ENCODE peak calls at places on chromosomes 2 and 18, in five cellular contexts. S is kidney, W is pancreas, J is Peyer's patch, Z is HCT116. P is an unnamed sample.
A peak's percentile ranks its signal among the peaks of the same experiment; 100 is the strongest.

GRCh38 chr2:54632733-54633692 is 90.4 kb upstream of the EML6 start:
- DNase-seq in S (peak; percentile 72), W (no peak), J (no peak), Z (no peak), P (no peak)

GRCh38 chr2:10833021-10833420 is 20.4 kb upstream of the PDIA6 start:
- DNase-seq in S (peak; percentile 76), W (no peak), J (no peak), Z (no peak), P (no peak)

GRCh38 chr2:43766006-43766405 is 7.8 kb upstream of the DYNC2LI1 start:
- DNase-seq in S (no peak), W (no peak), J (no peak), Z (no peak), P (no peak)

GRCh38 chr18:2111456-2111855 is 459.8 kb downstream of the METTL4 start:
- DNase-seq in S (no peak), W (no peak), J (no peak), Z (no peak), P (no peak)

GRCh38 chr18:74515620-74516231 is 18.6 kb upstream of the CNDP1 start:
- DNase-seq in S (peak; percentile 62), W (no peak), J (peak; percentile 47), Z (no peak), P (no peak)

GRCh38 chr2:120134263-120134662 is 88.9 kb downstream of the TMEM185B start:
- DNase-seq in S (no peak), W (no peak), J (no peak), Z (peak; percentile 37), P (no peak)

GRCh38 chr18:54338230-54338629 is 19.4 kb downstream of the STARD6 start:
- DNase-seq in S (no peak), W (no peak), J (no peak), Z (no peak), P (no peak)

GRCh38 chr2:35428548-35428947 is 927.0 kb upstream of the CRIM1 start:
- DNase-seq in S (no peak), W (peak; percentile 18), J (no peak), Z (no peak), P (no peak)

GRCh38 chr2:121005512-121005911 is 269.8 kb downstream of the GLI2 start:
- DNase-seq in S (no peak), W (no peak), J (no peak), Z (no peak), P (no peak)

GRCh38 chr2:128874608-128875007 is 555.9 kb upstream of the HS6ST1 start:
- DNase-seq in S (no peak), W (no peak), J (no peak), Z (no peak), P (no peak)

GRCh38 chr18:63823516-63824219 is 48.5 kb downstream of the SERPINB7 start:
- DNase-seq in S (no peak), W (peak; percentile 26), J (peak; percentile 56), Z (peak; percentile 23), P (no peak)

GRCh38 chr2:2520396-2520795 is 189.3 kb upstream of the MYT1L start:
- DNase-seq in S (peak; percentile 39), W (no peak), J (no peak), Z (no peak), P (no peak)

GRCh38 chr2:86185517-86186212 is 9.6 kb downstream of the IMMT start:
- DNase-seq in S (no peak), W (no peak), J (no peak), Z (no peak), P (peak; percentile 14)

GRCh38 chr2:158774663-158775062 is 20.5 kb upstream of the DAPL1 start:
- DNase-seq in S (no peak), W (no peak), J (no peak), Z (no peak), P (no peak)

GRCh38 chr2:208250401-208250800 is 4.5 kb downstream of the IDH1 start:
- DNase-seq in S (no peak), W (no peak), J (no peak), Z (no peak), P (no peak)

GRCh38 chr2:65071499-65072180 is 15.4 kb downstream of the CEP68 start:
- DNase-seq in S (no peak), W (no peak), J (no peak), Z (no peak), P (no peak)

GRCh38 chr2:33153008-33153407 is 206.3 kb downstream of the LTBP1 start:
- DNase-seq in S (no peak), W (no peak), J (no peak), Z (no peak), P (no peak)

GRCh38 chr2:151841025-151841424 is 12.8 kb upstream of the ARL5A start:
- DNase-seq in S (no peak), W (no peak), J (no peak), Z (no peak), P (no peak)

GRCh38 chr2:2826621-2827020 is 495.5 kb upstream of the MYT1L start:
- DNase-seq in S (no peak), W (no peak), J (peak; percentile 8), Z (no peak), P (no peak)

GRCh38 chr18:3468066-3468705 is 18.2 kb downstream of the TGIF1 start:
- DNase-seq in S (no peak), W (no peak), J (no peak), Z (no peak), P (no peak)

GRCh38 chr18:50788284-50788683 is 31.5 kb downstream of the MRO start:
- DNase-seq in S (no peak), W (no peak), J (no peak), Z (no peak), P (no peak)

GRCh38 chr2:63993871-63994270 is 25.4 kb downstream of the VPS54 start:
- DNase-seq in S (no peak), W (no peak), J (no peak), Z (no peak), P (no peak)

GRCh38 chr2:179562330-179562885 is 297.8 kb upstream of the SESTD1 start:
- DNase-seq in S (no peak), W (no peak), J (no peak), Z (no peak), P (no peak)

GRCh38 chr2:241110089-241110606 is 8.1 kb upstream of the MTERF4 start:
- DNase-seq in S (no peak), W (no peak), J (no peak), Z (no peak), P (no peak)

GRCh38 chr2:121634354-121635307 is 14.6 kb downstream of the CLASP1 start:
- DNase-seq in S (no peak), W (no peak), J (no peak), Z (peak; percentile 24), P (no peak)

GRCh38 chr2:223056656-223057418 is 4.8 kb downstream of the KCNE4 start:
- DNase-seq in S (no peak), W (no peak), J (no peak), Z (no peak), P (no peak)

GRCh38 chr2:158580760-158581159 is 124.0 kb downstream of the PKP4 start:
- DNase-seq in S (peak; percentile 41), W (no peak), J (no peak), Z (no peak), P (no peak)

GRCh38 chr2:29212009-29212408 is 96.8 kb downstream of the CLIP4 start:
- DNase-seq in S (no peak), W (no peak), J (no peak), Z (no peak), P (no peak)

GRCh38 chr2:85804026-85804425 is 50.2 kb downstream of the ATOH8 start:
- DNase-seq in S (peak; percentile 32), W (no peak), J (no peak), Z (no peak), P (no peak)

GRCh38 chr2:47530105-47530504 is 127.1 kb downstream of the MSH2 start:
- DNase-seq in S (no peak), W (no peak), J (no peak), Z (no peak), P (no peak)

GRCh38 chr2:200812122-200813022 is 662 bp downstream of the BZW1 start:
- DNase-seq in S (peak; percentile 94), W (peak; percentile 73), J (peak; percentile 88), Z (peak; percentile 15), P (peak; percentile 79)

GRCh38 chr2:200814917-200815316 is 3.2 kb downstream of the BZW1 start:
- DNase-seq in S (no peak), W (no peak), J (no peak), Z (no peak), P (no peak)

GRCh38 chr2:200810967-200811335 is 759 bp upstream of the BZW1 start:
- DNase-seq in S (no peak), W (no peak), J (no peak), Z (no peak), P (no peak)

GRCh38 chr2:200811336-200812121 is at the start of gene BZW1:
- DNase-seq in S (peak; percentile 99), W (peak; percentile 98), J (peak; percentile 98), Z (peak; percentile 92), P (peak; percentile 99)

DNA sequence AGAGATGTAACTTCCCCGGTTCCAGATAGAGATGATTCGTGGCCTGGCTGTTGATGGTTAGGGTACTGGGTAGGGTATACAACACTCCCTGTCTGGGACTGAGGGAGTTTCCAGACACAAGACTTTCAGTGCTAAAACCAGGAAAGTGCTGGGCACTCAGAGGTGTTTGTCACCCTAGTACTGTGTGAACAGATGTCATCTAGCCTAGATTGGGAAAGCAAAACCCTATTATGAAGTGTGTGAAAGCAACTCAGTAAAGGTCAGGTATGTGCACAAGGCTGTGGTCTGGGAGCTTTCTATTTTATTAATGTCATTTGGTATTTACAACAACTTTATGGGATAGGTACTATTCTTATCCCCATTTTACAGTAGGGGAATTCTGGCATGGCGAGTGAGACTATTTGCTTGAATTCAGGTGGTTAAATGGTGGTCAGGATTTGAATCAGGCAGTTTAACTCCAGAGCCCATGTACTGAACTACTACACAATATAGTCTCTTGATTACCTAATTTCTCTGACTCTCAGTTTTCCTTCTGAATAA is 2.6 kb downstream of the BZW1 start:
- DNase-seq in S (no peak), W (no peak), J (no peak), Z (no peak), P (no peak)
- H3K36me3 ChIP-seq in S (peaks cover 55% of the 10 kb centered on the region), W (peaks cover 55% of the 10 kb centered on the region), J (no peaks in the 10 kb centered on the region), Z (peaks cover 57% of the 10 kb centered on the region), P (peaks cover 62% of the 10 kb centered on the region)

GRCh38 chr2:118882693-118883336 is 35.4 kb upstream of the EN1 start:
- DNase-seq in S (no peak), W (peak; percentile 72), J (peak; percentile 82), Z (peak; percentile 57), P (peak; percentile 59)
- H3K4me3 ChIP-seq in S (peak overlapping the region; percentile 31), W (peak overlapping the region; percentile 12), J (peak overlapping the region; percentile 20), Z (peak overlapping the region; percentile 49), P (peak overlapping the region; percentile 32)

GRCh38 chr2:190695739-190696138 is 46.9 kb downstream of the NAB1 start:
- DNase-seq in S (no peak), W (no peak), J (no peak), Z (no peak), P (peak; percentile 20)
- H3K27ac ChIP-seq in S (no peak overlapping the region), W (no peak overlapping the region), J (no peak overlapping the region), Z (no peak overlapping the region), P (no peak overlapping the region)

DNA sequence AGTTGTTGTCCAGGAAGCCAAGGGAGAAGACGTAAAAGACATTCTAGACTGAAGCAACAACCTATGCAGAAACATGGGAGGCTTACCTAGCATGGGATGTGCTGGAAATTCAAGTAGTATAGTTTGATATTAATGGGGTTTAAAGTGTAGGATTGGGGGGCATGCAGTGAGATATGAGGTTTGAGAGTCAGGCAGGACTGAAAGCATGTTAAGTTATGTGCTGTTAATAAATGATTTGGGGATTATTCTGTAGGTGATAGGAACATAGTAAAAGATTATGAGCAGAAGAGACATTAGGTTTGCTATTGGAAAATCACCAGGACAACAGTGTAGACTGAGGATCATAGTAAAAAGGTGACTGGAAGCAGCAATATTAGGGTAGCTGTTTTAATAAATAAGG is 3.2 kb downstream of the EHBP1 start:
- DNase-seq in S (no peak), W (no peak), J (no peak), Z (no peak), P (no peak)
- H3K36me3 ChIP-seq in S (no peaks in the 10 kb centered on the region), W (no peaks in the 10 kb centered on the region), J (no peaks in the 10 kb centered on the region), Z (peaks cover 47% of the 10 kb centered on the region), P (no peaks in the 10 kb centered on the region)